ENCODE peak calls at places on chromosomes 11 and 22, in four cellular contexts. L is choroid plexus epithelial cell, D is T follicular helper cell, F is A549. E is an unnamed sample.

GRCh38 chr11:112225753-112226061 is 521 bp upstream of the PTS start:
- DNase-seq in L (peak), D (no peak), F (no peak), E (no peak)

GRCh38 chr11:76666408-76666807 is 4.1 kb downstream of the LRRC32 start:
- DNase-seq in L (peak), D (no peak), F (no peak), E (peak)

GRCh38 chr11:130323452-130324448 is 9.0 kb upstream of the ZBTB44 start:
- DNase-seq in L (peak), D (no peak), F (no peak), E (no peak)

GRCh38 chr11:128595775-128596174 is 8.4 kb upstream of the ETS1 start:
- DNase-seq in L (no peak), D (no peak), F (no peak), E (no peak)

GRCh38 chr11:8808226-8808585 is 102.8 kb upstream of the AKIP1 start:
- DNase-seq in L (no peak), D (no peak), F (no peak), E (no peak)

GRCh38 chr22:20573830-20574615 is 66.6 kb downstream of the MED15 start:
- DNase-seq in L (no peak), D (no peak), F (no peak), E (no peak)

GRCh38 chr22:19958083-19959042 is 16.7 kb upstream of the TXNRD2 start:
- DNase-seq in L (peak), D (no peak), F (no peak), E (no peak)

GRCh38 chr11:57778318-57779037 is 16.9 kb downstream of the CTNND1 start:
- DNase-seq in L (peak), D (no peak), F (peak), E (no peak)

GRCh38 chr11:130122141-130122575 is 37.4 kb upstream of the ST14 start:
- DNase-seq in L (peak), D (no peak), F (no peak), E (no peak)

GRCh38 chr11:35794850-35795249 is 132.3 kb downstream of the TRIM44 start:
- DNase-seq in L (peak), D (no peak), F (no peak), E (no peak)

GRCh38 chr11:117834068-117834810 is 9.7 kb upstream of the FXYD2 start:
- DNase-seq in L (no peak), D (no peak), F (no peak), E (no peak)

GRCh38 chr11:8338138-8338537 is 74.5 kb upstream of the LMO1 start:
- DNase-seq in L (peak), D (no peak), F (peak), E (no peak)

GRCh38 chr22:41001722-41002122 is 50.5 kb downstream of the RBX1 start:
- DNase-seq in L (peak), D (no peak), F (no peak), E (no peak)

GRCh38 chr11:124812876-124813275 is 12.7 kb upstream of the MSANTD2 start:
- DNase-seq in L (no peak), D (no peak), F (no peak), E (no peak)

GRCh38 chr11:30617762-30618161 is 31.6 kb upstream of the MPPED2 start:
- DNase-seq in L (no peak), D (no peak), F (no peak), E (no peak)

GRCh38 chr11:60974726-60975125 is 3.2 kb downstream of the CD6 start:
- DNase-seq in L (no peak), D (no peak), F (no peak), E (no peak)

GRCh38 chr11:112212710-112213109 is 13.5 kb upstream of the PTS start:
- DNase-seq in L (peak), D (no peak), F (no peak), E (no peak)

GRCh38 chr11:104323841-104324240 is 159.9 kb upstream of the PDGFD start:
- DNase-seq in L (no peak), D (no peak), F (no peak), E (no peak)

GRCh38 chr11:100876826-100877545 is 189.9 kb downstream of the ARHGAP42 start:
- DNase-seq in L (peak), D (no peak), F (no peak), E (no peak)

GRCh38 chr11:124108158-124108557 is 7.1 kb upstream of the VWA5A start:
- DNase-seq in L (peak), D (no peak), F (no peak), E (no peak)

GRCh38 chr11:67056640-67057409 is at the start of gene RHOD:
- DNase-seq in L (peak), D (no peak), F (no peak), E (peak)

GRCh38 chr22:39954584-39955055 is 5.6 kb upstream of the TMA7B start:
- DNase-seq in L (peak), D (no peak), F (no peak), E (no peak)

GRCh38 chr11:88175004-88175706 is at the start of gene RAB38:
- DNase-seq in L (peak), D (no peak), F (no peak), E (no peak)

GRCh38 chr22:36305813-36306212 is 52.9 kb downstream of the APOL1 start:
- DNase-seq in L (no peak), D (no peak), F (no peak), E (no peak)

GRCh38 chr11:9280655-9281301 is 15.6 kb upstream of the DENND5A start:
- DNase-seq in L (peak), D (no peak), F (no peak), E (no peak)

GRCh38 chr11:65357856-65358356 is 3.4 kb downstream of the TIGD3 start:
- DNase-seq in L (no peak), D (no peak), F (no peak), E (no peak)

E was measured in activated B cell treated with CpG ODN at 0.5 μM for 24 hours.